ENCODE peak calls at places on chromosome 2, in five cellular contexts. One of them, this sample, is unnamed.

GRCh38 chr2:146615778-146616177 is 1229.1 kb upstream of the ACVR2A start:
- DNase-seq in SK-N-SH: no peak
- DNase-seq in HEK293T: no peak
- DNase-seq in HepG2: no peak
- DNase-seq in K562: no peak
- DNase-seq in this sample: no peak

GRCh38 chr2:12762976-12763375 is 46.2 kb downstream of the TRIB2 start:
- DNase-seq in SK-N-SH: no peak
- DNase-seq in HEK293T: no peak
- DNase-seq in HepG2: no peak
- DNase-seq in K562: no peak
- DNase-seq in this sample: no peak

GRCh38 chr2:61499060-61499459 is 28.2 kb upstream of the USP34 start:
- DNase-seq in SK-N-SH: no peak
- DNase-seq in HEK293T: no peak
- DNase-seq in HepG2: no peak
- DNase-seq in K562: no peak
- DNase-seq in this sample: no peak

GRCh38 chr2:28702415-28702859 is 49.2 kb upstream of the PPP1CB start:
- DNase-seq in SK-N-SH: no peak
- DNase-seq in HEK293T: no peak
- DNase-seq in HepG2: peak
- DNase-seq in K562: no peak
- DNase-seq in this sample: no peak

GRCh38 chr2:235270951-235271350 is 222.9 kb upstream of the AGAP1 start:
- DNase-seq in SK-N-SH: no peak
- DNase-seq in HEK293T: no peak
- DNase-seq in HepG2: no peak
- DNase-seq in K562: peak
- DNase-seq in this sample: peak

GRCh38 chr2:70069049-70069448 is 18.2 kb upstream of the PCBP1 start:
- DNase-seq in SK-N-SH: no peak
- DNase-seq in HEK293T: no peak
- DNase-seq in HepG2: peak
- DNase-seq in K562: no peak
- DNase-seq in this sample: peak

GRCh38 chr2:218501665-218502064 is 66.5 kb downstream of the USP37 start:
- DNase-seq in SK-N-SH: no peak
- DNase-seq in HEK293T: no peak
- DNase-seq in HepG2: no peak
- DNase-seq in K562: no peak
- DNase-seq in this sample: no peak

GRCh38 chr2:72137498-72138010 is 10.1 kb downstream of the CYP26B1 start:
- DNase-seq in SK-N-SH: peak
- DNase-seq in HEK293T: peak
- DNase-seq in HepG2: peak
- DNase-seq in K562: peak
- DNase-seq in this sample: no peak

GRCh38 chr2:55961318-55961911 is 37.8 kb upstream of the EFEMP1 start:
- DNase-seq in SK-N-SH: peak
- DNase-seq in HEK293T: peak
- DNase-seq in HepG2: peak
- DNase-seq in K562: peak
- DNase-seq in this sample: no peak

GRCh38 chr2:196589429-196589828 is 50.1 kb upstream of the CCDC150 start:
- DNase-seq in SK-N-SH: no peak
- DNase-seq in HEK293T: no peak
- DNase-seq in HepG2: no peak
- DNase-seq in K562: no peak
- DNase-seq in this sample: no peak

GRCh38 chr2:174681099-174681982 is 82.9 kb downstream of the CHRNA1 start:
- DNase-seq in SK-N-SH: peak
- DNase-seq in HEK293T: peak
- DNase-seq in HepG2: peak
- DNase-seq in K562: no peak
- DNase-seq in this sample: no peak

GRCh38 chr2:134911386-134911785 is 7.2 kb upstream of the CCNT2 start:
- DNase-seq in SK-N-SH: no peak
- DNase-seq in HEK293T: no peak
- DNase-seq in HepG2: no peak
- DNase-seq in K562: no peak
- DNase-seq in this sample: no peak

GRCh38 chr2:174023591-174024523 is 58.7 kb upstream of the SP3 start:
- DNase-seq in SK-N-SH: peak
- DNase-seq in HEK293T: no peak
- DNase-seq in HepG2: peak
- DNase-seq in K562: peak
- DNase-seq in this sample: no peak

GRCh38 chr2:3959372-3959771 is 256.0 kb downstream of the DCDC2C start:
- DNase-seq in SK-N-SH: peak
- DNase-seq in HEK293T: peak
- DNase-seq in HepG2: peak
- DNase-seq in K562: peak
- DNase-seq in this sample: no peak

GRCh38 chr2:39370101-39370500 is 67.0 kb downstream of the MAP4K3 start:
- DNase-seq in SK-N-SH: no peak
- DNase-seq in HEK293T: no peak
- DNase-seq in HepG2: no peak
- DNase-seq in K562: no peak
- DNase-seq in this sample: no peak

GRCh38 chr2:217785544-217786045 is 217.2 kb downstream of the TNS1 start:
- DNase-seq in SK-N-SH: peak
- DNase-seq in HEK293T: peak
- DNase-seq in HepG2: peak
- DNase-seq in K562: peak
- DNase-seq in this sample: no peak

GRCh38 chr2:45649457-45649854 is 2.0 kb upstream of the PRKCE start:
- DNase-seq in SK-N-SH: peak
- DNase-seq in HEK293T: no peak
- DNase-seq in HepG2: no peak
- DNase-seq in K562: no peak
- DNase-seq in this sample: no peak

GRCh38 chr2:241884951-241885700 is 15.6 kb downstream of the RTP5 start:
- DNase-seq in SK-N-SH: no peak
- DNase-seq in HEK293T: no peak
- DNase-seq in HepG2: no peak
- DNase-seq in K562: no peak
- DNase-seq in this sample: no peak

GRCh38 chr2:168192839-168193616 is 54.4 kb downstream of the STK39 start:
- DNase-seq in SK-N-SH: no peak
- DNase-seq in HEK293T: no peak
- DNase-seq in HepG2: no peak
- DNase-seq in K562: no peak
- DNase-seq in this sample: no peak

GRCh38 chr2:96317584-96317997 is 7.5 kb upstream of the ITPRIPL1 start:
- DNase-seq in SK-N-SH: no peak
- DNase-seq in HEK293T: no peak
- DNase-seq in HepG2: peak
- DNase-seq in K562: no peak
- DNase-seq in this sample: no peak

GRCh38 chr2:222423632-222424280 is 587 bp upstream of the SGPP2 start:
- DNase-seq in SK-N-SH: no peak
- DNase-seq in HEK293T: no peak
- DNase-seq in HepG2: no peak
- DNase-seq in K562: no peak
- DNase-seq in this sample: peak

GRCh38 chr2:27954771-27955384 is 64.3 kb downstream of the BABAM2 start:
- DNase-seq in SK-N-SH: no peak
- DNase-seq in HEK293T: no peak
- DNase-seq in HepG2: peak
- DNase-seq in K562: peak
- DNase-seq in this sample: peak

GRCh38 chr2:188203756-188204155 is 87.9 kb upstream of the GULP1 start:
- DNase-seq in SK-N-SH: no peak
- DNase-seq in HEK293T: no peak
- DNase-seq in HepG2: no peak
- DNase-seq in K562: no peak
- DNase-seq in this sample: no peak

GRCh38 chr2:238114331-238114841 is 14.2 kb downstream of the ESPNL start:
- DNase-seq in SK-N-SH: no peak
- DNase-seq in HEK293T: no peak
- DNase-seq in HepG2: no peak
- DNase-seq in K562: peak
- DNase-seq in this sample: no peak

GRCh38 chr2:55148269-55148668 is 83.8 kb downstream of the CLHC1 start:
- DNase-seq in SK-N-SH: no peak
- DNase-seq in HEK293T: no peak
- DNase-seq in HepG2: no peak
- DNase-seq in K562: no peak
- DNase-seq in this sample: no peak

GRCh38 chr2:20589975-20590703 is 60.8 kb downstream of the HS1BP3 start:
- DNase-seq in SK-N-SH: no peak
- DNase-seq in HEK293T: no peak
- DNase-seq in HepG2: no peak
- DNase-seq in K562: no peak
- DNase-seq in this sample: no peak

GRCh38 chr2:204503869-204504268 is 41.4 kb upstream of the PARD3B start:
- DNase-seq in SK-N-SH: no peak
- DNase-seq in HEK293T: no peak
- DNase-seq in HepG2: no peak
- DNase-seq in K562: no peak
- DNase-seq in this sample: no peak

GRCh38 chr2:36369163-36369562 is 13.6 kb downstream of the CRIM1 start:
- DNase-seq in SK-N-SH: no peak
- DNase-seq in HEK293T: no peak
- DNase-seq in HepG2: no peak
- DNase-seq in K562: no peak
- DNase-seq in this sample: no peak

GRCh38 chr2:71600572-71600971 is 147.2 kb downstream of the DYSF start:
- DNase-seq in SK-N-SH: no peak
- DNase-seq in HEK293T: no peak
- DNase-seq in HepG2: no peak
- DNase-seq in K562: no peak
- DNase-seq in this sample: no peak

GRCh38 chr2:143513081-143513480 is 383.9 kb downstream of the ARHGAP15 start:
- DNase-seq in SK-N-SH: peak
- DNase-seq in HEK293T: peak
- DNase-seq in HepG2: peak
- DNase-seq in K562: peak
- DNase-seq in this sample: peak

GRCh38 chr2:222398446-222398885 is 25.9 kb upstream of the SGPP2 start:
- DNase-seq in SK-N-SH: no peak
- DNase-seq in HEK293T: no peak
- DNase-seq in HepG2: no peak
- DNase-seq in K562: no peak
- DNase-seq in this sample: no peak

GRCh38 chr2:38535745-38536506 is 66.8 kb downstream of the HNRNPLL start:
- DNase-seq in SK-N-SH: peak
- DNase-seq in HEK293T: peak
- DNase-seq in HepG2: peak
- DNase-seq in K562: peak
- DNase-seq in this sample: no peak

GRCh38 chr2:10278029-10278762 is 24.5 kb upstream of the HPCAL1 start:
- DNase-seq in SK-N-SH: no peak
- DNase-seq in HEK293T: no peak
- DNase-seq in HepG2: peak
- DNase-seq in K562: peak
- DNase-seq in this sample: no peak

GRCh38 chr2:23107341-23107941 is 277.5 kb upstream of the KLHL29 start:
- DNase-seq in SK-N-SH: peak
- DNase-seq in HEK293T: no peak
- DNase-seq in HepG2: no peak
- DNase-seq in K562: no peak
- DNase-seq in this sample: no peak

GRCh38 chr2:47636596-47636995 is 146.3 kb upstream of the MSH6 start:
- DNase-seq in SK-N-SH: no peak
- DNase-seq in HEK293T: no peak
- DNase-seq in HepG2: no peak
- DNase-seq in K562: no peak
- DNase-seq in this sample: no peak

GRCh38 chr2:234444888-234445287 is 52.0 kb downstream of the ARL4C start:
- DNase-seq in SK-N-SH: no peak
- DNase-seq in HEK293T: no peak
- DNase-seq in HepG2: no peak
- DNase-seq in K562: no peak
- DNase-seq in this sample: no peak

GRCh38 chr2:46874236-46874929 is 41.2 kb downstream of the MCFD2 start:
- DNase-seq in SK-N-SH: no peak
- DNase-seq in HEK293T: no peak
- DNase-seq in HepG2: no peak
- DNase-seq in K562: no peak
- DNase-seq in this sample: no peak

GRCh38 chr2:104004818-104005217 is 849.1 kb upstream of the POU3F3 start:
- DNase-seq in SK-N-SH: no peak
- DNase-seq in HEK293T: no peak
- DNase-seq in HepG2: no peak
- DNase-seq in K562: no peak
- DNase-seq in this sample: no peak

GRCh38 chr2:165505514-165505913 is 36.0 kb downstream of the CSRNP3 start:
- DNase-seq in SK-N-SH: no peak
- DNase-seq in HEK293T: no peak
- DNase-seq in HepG2: no peak
- DNase-seq in K562: no peak
- DNase-seq in this sample: no peak

GRCh38 chr2:121748202-121748601 is 7.2 kb upstream of the TSN start:
- DNase-seq in SK-N-SH: no peak
- DNase-seq in HEK293T: no peak
- DNase-seq in HepG2: peak
- DNase-seq in K562: peak
- DNase-seq in this sample: no peak

GRCh38 chr2:74002515-74003391 is 18.0 kb downstream of the TET3 start:
- DNase-seq in SK-N-SH: peak
- DNase-seq in HEK293T: peak
- DNase-seq in HepG2: peak
- DNase-seq in K562: peak
- DNase-seq in this sample: no peak
- TF ChIP-seq FOXM1 in SK-N-SH: no peak
- TF ChIP-seq FOXM1 in HEK293T: peak
- TF ChIP-seq FOXM1 in HepG2: no peak
- TF ChIP-seq FOXM1 in K562: no peak
- TF ChIP-seq FOXM1 in this sample: no peak

GRCh38 chr2:206083602-206084467 is 2.1 kb downstream of the INO80D start:
- DNase-seq in SK-N-SH: no peak
- DNase-seq in HEK293T: peak
- DNase-seq in HepG2: no peak
- DNase-seq in K562: peak
- DNase-seq in this sample: peak
- TF ChIP-seq FOXM1 in SK-N-SH: no peak
- TF ChIP-seq FOXM1 in HEK293T: no peak
- TF ChIP-seq FOXM1 in HepG2: no peak
- TF ChIP-seq FOXM1 in K562: no peak
- TF ChIP-seq FOXM1 in this sample: no peak

GRCh38 chr2:167100526-167100925 is 212.2 kb downstream of the XIRP2 start:
- DNase-seq in SK-N-SH: no peak
- DNase-seq in HEK293T: no peak
- DNase-seq in HepG2: no peak
- DNase-seq in K562: no peak
- DNase-seq in this sample: no peak
- TF ChIP-seq FOXM1 in SK-N-SH: no peak
- TF ChIP-seq FOXM1 in HEK293T: no peak
- TF ChIP-seq FOXM1 in HepG2: no peak
- TF ChIP-seq FOXM1 in K562: no peak
- TF ChIP-seq FOXM1 in this sample: no peak

GRCh38 chr2:171810409-171810993 is 83.5 kb downstream of the SLC25A12 start:
- DNase-seq in SK-N-SH: no peak
- DNase-seq in HEK293T: no peak
- DNase-seq in HepG2: no peak
- DNase-seq in K562: no peak
- DNase-seq in this sample: no peak
- TF ChIP-seq FOXM1 in SK-N-SH: no peak
- TF ChIP-seq FOXM1 in HEK293T: no peak
- TF ChIP-seq FOXM1 in HepG2: no peak
- TF ChIP-seq FOXM1 in K562: no peak
- TF ChIP-seq FOXM1 in this sample: no peak

This sample was measured in GM12878.